ENCODE peak calls at places on chromosomes 2 and 18, in ten cellular contexts. U is GM12878, S is HCT116, W is A549, K is SK-N-SH, R is endothelial cell of umbilical vein, A is K562, E is H1, O is NB4, J is HepG2. B is an unnamed sample.
A peak's percentile ranks its signal among the peaks of the same experiment; 100 is the strongest.

GRCh38 chr2:167972746-167973145 is 274.6 kb downstream of the STK39 start:
- DNase-seq in S (no peak), O (no peak), R (no peak), J (no peak), U (no peak), W (no peak), K (no peak), E (no peak), A (no peak), B (no peak)

GRCh38 chr2:235223011-235223410 is 270.8 kb upstream of the AGAP1 start:
- DNase-seq in S (no peak), E (no peak), R (no peak), U (no peak), O (no peak), A (no peak), K (peak; percentile 71), W (no peak), J (no peak), B (no peak)

GRCh38 chr2:199456383-199457146 is 1.2 kb downstream of the SATB2 start:
- DNase-seq in A (peak; percentile 18), E (no peak), U (no peak), W (no peak), S (no peak), J (no peak), K (no peak), O (peak; percentile 88), R (no peak), B (no peak)

GRCh38 chr2:105768961-105769452 is 24.3 kb downstream of the NCK2 start:
- DNase-seq in S (no peak), J (no peak), U (no peak), W (no peak), A (no peak), O (no peak), K (no peak), E (no peak), R (no peak), B (no peak)

GRCh38 chr2:207599641-207600040 is 25.6 kb downstream of the METTL21A start:
- DNase-seq in O (no peak), E (no peak), S (no peak), W (no peak), A (no peak), J (no peak), K (no peak), R (no peak), U (no peak), B (no peak)

GRCh38 chr2:98583866-98584618 is 24.3 kb downstream of the COA5 start:
- DNase-seq in E (peak; percentile 40), A (no peak), U (no peak), R (no peak), W (no peak), S (no peak), K (no peak), O (no peak), J (peak; percentile 96), B (no peak)

GRCh38 chr2:26351375-26352090 is 4.9 kb upstream of the ADGRF3 start:
- DNase-seq in E (no peak), W (no peak), U (no peak), A (no peak), R (no peak), O (no peak), S (no peak), J (no peak), K (no peak), B (no peak)

GRCh38 chr18:79941473-79942119 is 9.9 kb downstream of the SLC66A2 start:
- DNase-seq in S (no peak), R (no peak), A (no peak), J (no peak), K (no peak), E (no peak), W (no peak), O (no peak), U (no peak), B (no peak)

GRCh38 chr18:79405019-79405780 is 9.5 kb downstream of the NFATC1 start:
- DNase-seq in A (no peak), J (no peak), E (no peak), O (no peak), U (no peak), W (no peak), R (no peak), K (no peak), S (no peak), B (no peak)

DNA sequence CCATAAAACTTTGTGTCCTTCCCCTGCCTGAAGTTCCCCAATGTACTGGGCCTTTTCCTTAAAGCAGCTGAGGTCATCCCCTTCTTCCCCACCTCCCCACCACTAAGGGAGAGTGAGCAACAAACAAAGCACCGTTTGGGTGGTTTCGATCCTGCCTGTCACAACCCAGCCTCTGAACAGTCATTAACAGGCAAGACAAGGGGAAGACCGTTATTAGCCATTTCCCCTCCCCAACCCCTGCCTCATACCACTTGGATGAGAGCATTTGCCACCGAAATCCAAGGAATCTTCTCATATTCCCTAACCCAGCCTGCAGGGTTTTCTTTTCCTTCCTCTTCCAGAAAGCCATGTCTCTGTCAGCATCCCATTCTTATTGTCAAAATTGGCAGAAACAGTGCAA is 65.6 kb downstream of the STRADB start:
- DNase-seq in A (no peak), O (no peak), U (no peak), E (no peak), J (no peak), K (no peak), S (no peak), W (no peak), R (no peak), B (no peak)
- TF ChIP-seq MAX in A (no peak), O (no peak), U (no peak), E (no peak), J (no peak), K (no peak), S (no peak), W (no peak), R (no peak), B (no peak)

DNA sequence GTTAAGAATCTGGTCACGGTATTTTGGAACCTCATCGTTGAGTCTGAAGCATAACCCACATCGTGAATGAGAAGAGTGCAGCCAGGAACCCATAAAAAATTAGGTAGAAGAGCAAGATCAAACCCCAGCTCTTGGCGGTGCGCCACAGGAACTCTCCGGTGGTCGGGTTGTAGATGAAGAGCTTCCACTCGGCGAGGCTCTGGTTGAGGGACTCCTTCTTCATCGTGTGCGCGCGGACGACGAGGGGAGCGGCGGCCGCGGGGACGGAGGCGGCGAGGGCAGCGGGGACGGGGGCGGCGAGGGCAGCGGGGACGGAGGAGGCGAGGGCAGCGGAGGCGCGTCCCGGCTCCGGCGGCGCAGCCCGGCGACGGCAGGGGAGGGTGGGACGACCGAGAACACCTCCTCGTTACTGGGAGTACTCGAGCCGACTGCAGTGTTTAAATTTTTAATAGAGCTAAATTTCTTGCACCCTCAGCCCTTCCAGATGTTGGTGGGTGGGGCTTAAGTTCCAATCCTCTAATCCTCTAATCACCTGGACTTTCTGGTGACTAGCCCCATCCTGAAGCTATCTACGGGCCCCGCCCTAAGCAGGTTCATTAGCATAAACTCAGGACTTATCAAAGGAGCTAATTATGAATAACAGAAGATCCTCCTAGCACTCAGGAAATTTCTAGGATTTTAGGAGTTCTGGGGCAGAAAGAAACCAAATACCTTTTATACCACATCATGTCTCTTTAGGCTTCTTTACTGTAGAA is 20.4 kb upstream of the PAPOLG start:
- DNase-seq in S (no peak), W (no peak), E (peak; percentile 78), R (no peak), U (no peak), K (peak; percentile 71), A (no peak), O (peak; percentile 33), J (no peak), B (peak; percentile 64)
- TF ChIP-seq MAX in S (no peak), W (no peak), E (peak; percentile 71), R (no peak), U (no peak), K (no peak), A (no peak), O (no peak), J (no peak), B (no peak)

GRCh38 chr18:72700961-72701710 is 157.0 kb upstream of the CBLN2 start:
- DNase-seq in A (no peak), U (no peak), S (no peak), R (no peak), W (peak; percentile 30), O (peak; percentile 11), E (no peak), J (peak; percentile 9), K (peak; percentile 20), B (no peak)
- TF ChIP-seq MAX in A (no peak), U (no peak), S (no peak), R (no peak), W (no peak), O (no peak), E (no peak), J (no peak), K (no peak), B (no peak)

GRCh38 chr2:210459407-210459806 is 17.2 kb downstream of the LANCL1 start:
- DNase-seq in S (no peak), E (no peak), A (no peak), R (no peak), K (no peak), J (no peak), U (no peak), O (no peak), W (no peak), B (no peak)

GRCh38 chr2:210460863-210461227 is 15.7 kb downstream of the LANCL1 start:
- DNase-seq in J (no peak), W (no peak), A (no peak), O (no peak), E (no peak), R (no peak), U (no peak), K (no peak), S (no peak), B (no peak)

GRCh38 chr2:210461401-210461800 is 15.2 kb downstream of the LANCL1 start:
- DNase-seq in E (no peak), A (no peak), K (no peak), W (no peak), O (peak; percentile 88), U (peak; percentile 45), S (no peak), R (no peak), J (no peak), B (no peak)

GRCh38 chr2:210458395-210458794 is 18.2 kb downstream of the LANCL1 start:
- DNase-seq in R (no peak), J (no peak), W (no peak), K (no peak), E (no peak), S (no peak), A (no peak), U (no peak), O (no peak), B (no peak)

DNA sequence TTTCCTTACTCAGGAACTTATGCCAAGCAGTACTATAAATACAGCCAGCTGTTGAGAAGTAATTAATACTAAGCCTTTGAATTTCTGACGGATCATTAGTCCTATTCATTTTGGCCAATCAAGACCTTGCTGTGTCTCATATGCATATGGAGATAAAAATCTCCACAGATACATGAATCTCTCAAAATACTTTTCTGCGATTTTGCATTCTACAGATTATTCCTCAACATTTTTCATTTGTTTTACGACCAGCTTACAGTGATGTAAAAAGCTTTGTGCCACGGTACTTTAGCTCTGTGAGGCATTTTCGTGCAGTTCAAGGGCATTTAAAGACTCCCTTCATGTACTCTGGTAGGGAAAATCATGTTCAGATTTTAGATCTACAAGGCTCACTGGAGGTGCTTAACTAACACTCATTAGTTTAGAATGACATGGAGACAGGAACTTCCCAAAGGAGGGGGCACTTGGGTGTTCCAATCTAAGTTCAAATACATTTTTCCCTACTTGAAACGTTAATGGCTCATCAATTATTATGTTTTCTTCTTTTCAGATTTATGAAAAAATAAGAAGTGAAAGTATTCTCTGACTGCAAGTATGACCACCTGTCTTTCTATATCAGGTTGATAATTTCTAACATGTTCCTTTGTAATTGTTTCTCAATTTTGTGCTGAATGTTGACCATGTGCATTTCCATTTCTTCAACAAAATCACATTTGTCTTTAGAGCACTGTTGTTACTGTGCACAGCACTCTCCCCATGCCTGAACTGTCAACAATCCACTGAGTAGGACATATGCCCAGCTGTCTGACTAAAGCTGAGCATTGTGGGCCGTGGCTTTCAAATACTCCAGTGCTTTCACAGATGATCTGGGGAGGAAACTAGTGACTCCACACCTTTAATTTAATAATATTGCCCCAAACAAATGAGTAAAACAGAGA is 16.4 kb downstream of the LANCL1 start:
- DNase-seq in A (peak; percentile 6), E (no peak), K (no peak), U (no peak), R (no peak), S (no peak), J (no peak), W (no peak), O (no peak), B (no peak)
- TF ChIP-seq MAX in A (no peak), E (no peak), K (no peak), U (no peak), R (no peak), S (no peak), J (no peak), W (no peak), O (no peak), B (no peak)